ENCODE peak calls at places on chromosomes 12 and 14, in ten cellular contexts. One of them, this sample, is unnamed. For H3K4me1, the result is how much of the 10 kb centered on the place peaks cover.

GRCh38 chr14:103185051-103186027 is 62.1 kb downstream of the TNFAIP2 start:
- DNase-seq in colonic mucosa: no peak
- DNase-seq in CD8-positive, alpha-beta T cell: no peak
- DNase-seq in transverse colon: no peak
- DNase-seq in hepatocyte: peak
- DNase-seq in mucosa of descending colon: no peak
- DNase-seq in neural progenitor cell: peak
- DNase-seq in CD4-positive, CD25-positive, alpha-beta regulatory T cell: peak
- DNase-seq in aorta: no peak
- DNase-seq in CD8-positive, alpha-beta memory T cell: no peak
- DNase-seq in this sample: peak

GRCh38 chr12:56391721-56392120 is 29.1 kb upstream of the APOF start:
- DNase-seq in colonic mucosa: no peak
- DNase-seq in CD8-positive, alpha-beta T cell: no peak
- DNase-seq in transverse colon: no peak
- DNase-seq in hepatocyte: no peak
- DNase-seq in mucosa of descending colon: no peak
- DNase-seq in neural progenitor cell: no peak
- DNase-seq in CD4-positive, CD25-positive, alpha-beta regulatory T cell: no peak
- DNase-seq in aorta: no peak
- DNase-seq in CD8-positive, alpha-beta memory T cell: no peak
- DNase-seq in this sample: no peak

GRCh38 chr12:10618338-10618987 is 5.1 kb upstream of the MAGOHB start:
- DNase-seq in colonic mucosa: no peak
- DNase-seq in CD8-positive, alpha-beta T cell: no peak
- DNase-seq in transverse colon: no peak
- DNase-seq in hepatocyte: no peak
- DNase-seq in mucosa of descending colon: no peak
- DNase-seq in neural progenitor cell: no peak
- DNase-seq in CD4-positive, CD25-positive, alpha-beta regulatory T cell: no peak
- DNase-seq in aorta: no peak
- DNase-seq in CD8-positive, alpha-beta memory T cell: no peak
- DNase-seq in this sample: peak

GRCh38 chr12:96044017-96044985 is 8.9 kb upstream of the LTA4H start:
- DNase-seq in colonic mucosa: no peak
- DNase-seq in CD8-positive, alpha-beta T cell: no peak
- DNase-seq in transverse colon: no peak
- DNase-seq in hepatocyte: no peak
- DNase-seq in mucosa of descending colon: no peak
- DNase-seq in neural progenitor cell: no peak
- DNase-seq in CD4-positive, CD25-positive, alpha-beta regulatory T cell: no peak
- DNase-seq in aorta: no peak
- DNase-seq in CD8-positive, alpha-beta memory T cell: no peak
- DNase-seq in this sample: peak

GRCh38 chr14:100825691-100826331 is at the start of gene MEG3:
- DNase-seq in colonic mucosa: no peak
- DNase-seq in CD8-positive, alpha-beta T cell: no peak
- DNase-seq in transverse colon: peak
- DNase-seq in hepatocyte: no peak
- DNase-seq in mucosa of descending colon: peak
- DNase-seq in neural progenitor cell: no peak
- DNase-seq in CD4-positive, CD25-positive, alpha-beta regulatory T cell: no peak
- DNase-seq in aorta: peak
- DNase-seq in CD8-positive, alpha-beta memory T cell: no peak
- DNase-seq in this sample: no peak

GRCh38 chr12:45988259-45988658 is 2.1 kb downstream of the SCAF11 start:
- DNase-seq in colonic mucosa: no peak
- DNase-seq in CD8-positive, alpha-beta T cell: no peak
- DNase-seq in transverse colon: no peak
- DNase-seq in hepatocyte: no peak
- DNase-seq in mucosa of descending colon: no peak
- DNase-seq in neural progenitor cell: no peak
- DNase-seq in CD4-positive, CD25-positive, alpha-beta regulatory T cell: no peak
- DNase-seq in aorta: no peak
- DNase-seq in CD8-positive, alpha-beta memory T cell: no peak
- DNase-seq in this sample: no peak

GRCh38 chr14:102806447-102806846 is 29.2 kb downstream of the TRAF3 start:
- DNase-seq in colonic mucosa: no peak
- DNase-seq in CD8-positive, alpha-beta T cell: no peak
- DNase-seq in transverse colon: no peak
- DNase-seq in hepatocyte: no peak
- DNase-seq in mucosa of descending colon: no peak
- DNase-seq in neural progenitor cell: no peak
- DNase-seq in CD4-positive, CD25-positive, alpha-beta regulatory T cell: peak
- DNase-seq in aorta: no peak
- DNase-seq in CD8-positive, alpha-beta memory T cell: no peak
- DNase-seq in this sample: no peak

GRCh38 chr12:77062396-77062795 is 3.0 kb downstream of the E2F7 start:
- DNase-seq in colonic mucosa: no peak
- DNase-seq in CD8-positive, alpha-beta T cell: no peak
- DNase-seq in transverse colon: no peak
- DNase-seq in hepatocyte: no peak
- DNase-seq in mucosa of descending colon: no peak
- DNase-seq in neural progenitor cell: no peak
- DNase-seq in CD4-positive, CD25-positive, alpha-beta regulatory T cell: no peak
- DNase-seq in aorta: no peak
- DNase-seq in CD8-positive, alpha-beta memory T cell: no peak
- DNase-seq in this sample: peak

GRCh38 chr14:21518725-21519124 is 7.4 kb downstream of the SALL2 start:
- DNase-seq in colonic mucosa: no peak
- DNase-seq in CD8-positive, alpha-beta T cell: no peak
- DNase-seq in transverse colon: no peak
- DNase-seq in hepatocyte: no peak
- DNase-seq in mucosa of descending colon: no peak
- DNase-seq in neural progenitor cell: peak
- DNase-seq in CD4-positive, CD25-positive, alpha-beta regulatory T cell: no peak
- DNase-seq in aorta: no peak
- DNase-seq in CD8-positive, alpha-beta memory T cell: no peak
- DNase-seq in this sample: no peak

GRCh38 chr14:46405095-46405494 is 246.5 kb downstream of the RPL10L start:
- DNase-seq in colonic mucosa: no peak
- DNase-seq in CD8-positive, alpha-beta T cell: no peak
- DNase-seq in transverse colon: no peak
- DNase-seq in hepatocyte: peak
- DNase-seq in mucosa of descending colon: peak
- DNase-seq in neural progenitor cell: no peak
- DNase-seq in CD4-positive, CD25-positive, alpha-beta regulatory T cell: no peak
- DNase-seq in aorta: no peak
- DNase-seq in CD8-positive, alpha-beta memory T cell: no peak
- DNase-seq in this sample: peak

GRCh38 chr12:115070313-115070712 is 386.3 kb upstream of the TBX3 start:
- DNase-seq in colonic mucosa: no peak
- DNase-seq in CD8-positive, alpha-beta T cell: no peak
- DNase-seq in transverse colon: no peak
- DNase-seq in hepatocyte: no peak
- DNase-seq in mucosa of descending colon: no peak
- DNase-seq in neural progenitor cell: no peak
- DNase-seq in CD4-positive, CD25-positive, alpha-beta regulatory T cell: no peak
- DNase-seq in aorta: no peak
- DNase-seq in CD8-positive, alpha-beta memory T cell: no peak
- DNase-seq in this sample: no peak

DNA sequence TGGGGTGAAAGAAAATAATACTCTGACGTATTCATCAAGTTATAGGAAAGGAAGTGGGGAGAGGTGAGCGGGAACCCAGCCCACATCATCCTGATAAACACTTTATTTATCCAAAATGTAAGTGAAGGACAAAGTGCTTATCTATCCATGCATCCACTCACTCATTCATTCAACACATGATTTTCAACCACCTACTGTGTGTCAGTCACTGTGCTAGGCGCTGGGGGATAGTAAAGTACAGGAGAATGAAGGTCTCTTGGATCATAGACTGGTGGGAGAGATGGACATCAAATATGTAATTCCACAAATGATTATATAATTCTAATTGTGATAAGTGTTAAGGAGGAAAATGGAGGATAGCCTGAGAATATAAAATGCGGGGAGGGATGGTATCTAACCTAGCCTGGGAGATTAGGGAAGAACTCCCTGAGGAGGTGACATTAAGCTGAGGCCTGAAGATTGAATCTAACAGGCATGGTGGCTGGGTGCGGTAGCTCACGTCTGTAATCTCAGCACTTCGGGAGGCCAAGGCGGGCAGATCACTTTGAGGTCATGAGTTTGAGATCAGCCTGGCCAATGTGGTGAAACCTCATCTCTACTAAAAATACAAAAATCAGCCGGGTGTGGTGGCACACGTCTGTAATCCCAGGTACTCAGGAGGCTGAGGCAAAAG is 41.3 kb upstream of the CHST11 start:
- DNase-seq in colonic mucosa: no peak
- DNase-seq in CD8-positive, alpha-beta T cell: no peak
- DNase-seq in transverse colon: no peak
- DNase-seq in hepatocyte: no peak
- DNase-seq in mucosa of descending colon: no peak
- DNase-seq in neural progenitor cell: no peak
- DNase-seq in CD4-positive, CD25-positive, alpha-beta regulatory T cell: no peak
- DNase-seq in aorta: no peak
- DNase-seq in CD8-positive, alpha-beta memory T cell: no peak
- DNase-seq in this sample: no peak
- H3K4me1 ChIP-seq in colonic mucosa: under half
- H3K4me1 ChIP-seq in CD8-positive, alpha-beta T cell: under half
- H3K4me1 ChIP-seq in transverse colon: under half
- H3K4me1 ChIP-seq in hepatocyte: under half
- H3K4me1 ChIP-seq in mucosa of descending colon: under half
- H3K4me1 ChIP-seq in neural progenitor cell: under half
- H3K4me1 ChIP-seq in CD4-positive, CD25-positive, alpha-beta regulatory T cell: under half
- H3K4me1 ChIP-seq in aorta: under half
- H3K4me1 ChIP-seq in CD8-positive, alpha-beta memory T cell: under half
- H3K4me1 ChIP-seq in this sample: under half

DNA sequence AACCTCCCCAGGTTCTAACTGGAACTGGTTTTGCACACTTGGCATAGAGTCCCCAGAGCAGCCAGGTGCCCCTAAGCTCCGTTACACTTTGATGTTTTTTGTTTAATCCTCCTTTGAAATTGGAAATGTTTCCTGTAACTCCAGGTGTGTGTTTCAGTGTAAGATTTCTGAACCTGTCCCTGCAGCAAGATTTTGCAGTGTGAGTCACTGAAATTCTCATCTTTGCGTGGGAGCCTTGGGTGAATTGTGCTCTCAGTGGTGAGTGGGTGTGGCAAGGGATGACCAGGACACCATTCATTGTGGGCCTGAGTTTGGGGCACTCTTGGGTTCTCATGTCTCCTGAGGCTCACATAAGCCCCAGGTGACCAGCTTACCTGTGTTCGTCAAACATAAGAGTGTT is 18.3 kb downstream of the CD9 start:
- DNase-seq in colonic mucosa: no peak
- DNase-seq in CD8-positive, alpha-beta T cell: no peak
- DNase-seq in transverse colon: no peak
- DNase-seq in hepatocyte: no peak
- DNase-seq in mucosa of descending colon: no peak
- DNase-seq in neural progenitor cell: no peak
- DNase-seq in CD4-positive, CD25-positive, alpha-beta regulatory T cell: no peak
- DNase-seq in aorta: no peak
- DNase-seq in CD8-positive, alpha-beta memory T cell: no peak
- DNase-seq in this sample: no peak
- H3K4me1 ChIP-seq in colonic mucosa: under half
- H3K4me1 ChIP-seq in CD8-positive, alpha-beta T cell: under half
- H3K4me1 ChIP-seq in transverse colon: half or more
- H3K4me1 ChIP-seq in hepatocyte: under half
- H3K4me1 ChIP-seq in mucosa of descending colon: half or more
- H3K4me1 ChIP-seq in neural progenitor cell: under half
- H3K4me1 ChIP-seq in CD4-positive, CD25-positive, alpha-beta regulatory T cell: under half
- H3K4me1 ChIP-seq in aorta: under half
- H3K4me1 ChIP-seq in CD8-positive, alpha-beta memory T cell: under half
- H3K4me1 ChIP-seq in this sample: under half

GRCh38 chr12:14950982-14951746 is 10.2 kb downstream of the ARHGDIB start:
- DNase-seq in colonic mucosa: peak
- DNase-seq in CD8-positive, alpha-beta T cell: no peak
- DNase-seq in transverse colon: peak
- DNase-seq in hepatocyte: peak
- DNase-seq in mucosa of descending colon: no peak
- DNase-seq in neural progenitor cell: peak
- DNase-seq in CD4-positive, CD25-positive, alpha-beta regulatory T cell: no peak
- DNase-seq in aorta: no peak
- DNase-seq in CD8-positive, alpha-beta memory T cell: no peak
- DNase-seq in this sample: peak

GRCh38 chr12:14946856-14947255 is 8.5 kb upstream of the ERP27 start:
- DNase-seq in colonic mucosa: no peak
- DNase-seq in CD8-positive, alpha-beta T cell: no peak
- DNase-seq in transverse colon: no peak
- DNase-seq in hepatocyte: no peak
- DNase-seq in mucosa of descending colon: no peak
- DNase-seq in neural progenitor cell: no peak
- DNase-seq in CD4-positive, CD25-positive, alpha-beta regulatory T cell: no peak
- DNase-seq in aorta: no peak
- DNase-seq in CD8-positive, alpha-beta memory T cell: no peak
- DNase-seq in this sample: no peak

GRCh38 chr12:14950421-14950820 is 11.0 kb downstream of the ARHGDIB start:
- DNase-seq in colonic mucosa: no peak
- DNase-seq in CD8-positive, alpha-beta T cell: no peak
- DNase-seq in transverse colon: no peak
- DNase-seq in hepatocyte: no peak
- DNase-seq in mucosa of descending colon: no peak
- DNase-seq in neural progenitor cell: peak
- DNase-seq in CD4-positive, CD25-positive, alpha-beta regulatory T cell: peak
- DNase-seq in aorta: no peak
- DNase-seq in CD8-positive, alpha-beta memory T cell: no peak
- DNase-seq in this sample: no peak

GRCh38 chr12:14949631-14950030 is 11.3 kb upstream of the ERP27 start:
- DNase-seq in colonic mucosa: peak
- DNase-seq in CD8-positive, alpha-beta T cell: no peak
- DNase-seq in transverse colon: no peak
- DNase-seq in hepatocyte: no peak
- DNase-seq in mucosa of descending colon: no peak
- DNase-seq in neural progenitor cell: no peak
- DNase-seq in CD4-positive, CD25-positive, alpha-beta regulatory T cell: no peak
- DNase-seq in aorta: no peak
- DNase-seq in CD8-positive, alpha-beta memory T cell: no peak
- DNase-seq in this sample: no peak

DNA sequence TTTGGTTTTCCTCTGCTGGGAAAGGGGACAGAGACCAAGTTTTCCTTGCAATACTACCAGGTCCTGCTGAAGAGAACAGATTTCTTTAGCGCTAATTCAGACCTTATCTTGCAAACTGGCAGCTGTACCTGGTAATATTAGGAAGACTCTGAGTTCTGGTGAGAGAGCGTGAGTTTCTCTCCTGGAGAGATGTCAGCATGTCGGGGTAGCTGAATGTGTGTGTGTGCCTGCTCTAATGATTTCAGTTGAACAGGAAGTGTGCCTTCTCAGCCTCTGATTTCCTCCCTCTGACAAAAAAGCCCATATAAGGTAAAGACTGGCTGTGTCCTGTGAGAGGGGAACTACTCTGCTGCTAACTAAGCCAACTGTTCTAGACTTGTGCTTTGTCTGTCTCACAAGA is 10.3 kb upstream of the ERP27 start:
- DNase-seq in colonic mucosa: peak
- DNase-seq in CD8-positive, alpha-beta T cell: peak
- DNase-seq in transverse colon: peak
- DNase-seq in hepatocyte: peak
- DNase-seq in mucosa of descending colon: peak
- DNase-seq in neural progenitor cell: no peak
- DNase-seq in CD4-positive, CD25-positive, alpha-beta regulatory T cell: peak
- DNase-seq in aorta: no peak
- DNase-seq in CD8-positive, alpha-beta memory T cell: peak
- DNase-seq in this sample: peak
- H3K4me1 ChIP-seq in colonic mucosa: under half
- H3K4me1 ChIP-seq in CD8-positive, alpha-beta T cell: half or more
- H3K4me1 ChIP-seq in transverse colon: under half
- H3K4me1 ChIP-seq in hepatocyte: under half
- H3K4me1 ChIP-seq in mucosa of descending colon: under half
- H3K4me1 ChIP-seq in neural progenitor cell: under half
- H3K4me1 ChIP-seq in CD4-positive, CD25-positive, alpha-beta regulatory T cell: half or more
- H3K4me1 ChIP-seq in aorta: under half
- H3K4me1 ChIP-seq in CD8-positive, alpha-beta memory T cell: half or more
- H3K4me1 ChIP-seq in this sample: under half

GRCh38 chr12:67826148-67826547 is 163.1 kb upstream of the IFNG-AS1 start:
- DNase-seq in colonic mucosa: no peak
- DNase-seq in CD8-positive, alpha-beta T cell: no peak
- DNase-seq in transverse colon: no peak
- DNase-seq in hepatocyte: no peak
- DNase-seq in mucosa of descending colon: no peak
- DNase-seq in neural progenitor cell: no peak
- DNase-seq in CD4-positive, CD25-positive, alpha-beta regulatory T cell: no peak
- DNase-seq in aorta: no peak
- DNase-seq in CD8-positive, alpha-beta memory T cell: no peak
- DNase-seq in this sample: no peak
- H3K4me1 ChIP-seq in colonic mucosa: under half
- H3K4me1 ChIP-seq in CD8-positive, alpha-beta T cell: under half
- H3K4me1 ChIP-seq in transverse colon: under half
- H3K4me1 ChIP-seq in hepatocyte: under half
- H3K4me1 ChIP-seq in mucosa of descending colon: under half
- H3K4me1 ChIP-seq in neural progenitor cell: under half
- H3K4me1 ChIP-seq in CD4-positive, CD25-positive, alpha-beta regulatory T cell: under half
- H3K4me1 ChIP-seq in aorta: under half
- H3K4me1 ChIP-seq in CD8-positive, alpha-beta memory T cell: under half
- H3K4me1 ChIP-seq in this sample: under half

This sample was measured in cardiac muscle cell.